ENCODE peak calls at places on chromosomes 12 and 14, in four cellular contexts. Q is PC-9, Y is MM.1S, L is DND-41. U is an unnamed sample.
A peak's percentile ranks its signal among the peaks of the same experiment; 100 is the strongest.

GRCh38 chr12:109092484-109093021 is 719 bp downstream of the ALKBH2 start:
- DNase-seq in Y (no peak), Q (no peak), L (peak; percentile 26), U (no peak)

GRCh38 chr12:98084950-98085349 is 430.4 kb upstream of the TMPO start:
- DNase-seq in L (no peak), Y (no peak), Q (no peak), U (no peak)

GRCh38 chr12:126708492-126708896 is 1558.5 kb upstream of the TMEM132C start:
- DNase-seq in Y (peak; percentile 30), Q (no peak), L (no peak), U (no peak)

GRCh38 chr14:103522649-103523582 is at the start of gene CKB:
- DNase-seq in L (no peak), Q (no peak), Y (no peak), U (peak; percentile 17)

GRCh38 chr12:124188561-124189405 is 106.1 kb upstream of the RFLNA start:
- DNase-seq in Q (peak; percentile 74), Y (no peak), L (no peak), U (no peak)

GRCh38 chr12:93984005-93984404 is 164.4 kb upstream of the PLXNC1 start:
- DNase-seq in Y (no peak), Q (no peak), L (no peak), U (no peak)

GRCh38 chr12:109741286-109741969 is 27.8 kb downstream of the FAM222A start:
- DNase-seq in L (no peak), Y (no peak), Q (no peak), U (no peak)

GRCh38 chr14:75578099-75578785 is at the start of gene FLVCR2:
- DNase-seq in Y (peak; percentile 26), Q (peak; percentile 72), L (no peak), U (peak; percentile 62)

GRCh38 chr12:116339800-116340371 is 62.4 kb upstream of the MED13L start:
- DNase-seq in Y (no peak), L (no peak), Q (no peak), U (no peak)

DNA sequence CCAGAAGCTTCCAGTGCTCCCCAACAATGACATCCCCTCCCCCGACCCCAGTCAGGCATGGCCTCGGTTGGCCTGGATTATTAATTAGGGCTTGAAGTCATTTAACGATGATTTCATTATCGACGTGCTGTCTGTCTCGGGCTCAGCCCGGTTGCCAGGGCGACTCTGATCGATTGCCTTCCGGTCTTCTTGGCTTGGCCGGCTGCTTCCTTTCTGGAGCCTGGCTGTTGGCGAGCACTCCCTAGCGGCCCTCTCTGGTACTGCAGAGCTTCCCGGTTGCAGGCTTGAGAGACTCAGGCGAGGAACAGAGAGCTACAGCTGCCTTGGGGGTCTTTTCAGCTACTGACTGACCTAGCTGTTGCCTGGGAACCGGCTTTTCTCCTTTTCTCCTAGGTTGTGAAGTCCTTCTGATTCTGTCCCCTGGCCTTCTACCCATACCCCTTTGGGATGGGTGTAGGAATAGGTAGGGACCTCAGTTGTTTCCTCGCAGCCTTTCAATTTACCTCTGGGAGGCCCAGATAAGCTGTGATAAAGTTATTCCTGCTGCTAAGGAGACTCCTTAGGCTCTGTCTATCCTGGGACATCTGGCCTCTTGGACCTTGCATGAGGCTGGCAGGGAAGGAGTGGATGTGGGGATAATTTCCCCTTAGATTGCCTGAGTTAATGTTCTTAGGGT is 5.5 kb upstream of the CISTR start:
- DNase-seq in L (peak; percentile 81), Q (no peak), Y (peak; percentile 77), U (peak; percentile 69)
- H3K27me3 ChIP-seq in L (peaks cover 68% of the 10 kb centered on the region), Q (no peaks in the 10 kb centered on the region), Y (peaks cover 89% of the 10 kb centered on the region), U (peaks cover 2% of the 10 kb centered on the region)

DNA sequence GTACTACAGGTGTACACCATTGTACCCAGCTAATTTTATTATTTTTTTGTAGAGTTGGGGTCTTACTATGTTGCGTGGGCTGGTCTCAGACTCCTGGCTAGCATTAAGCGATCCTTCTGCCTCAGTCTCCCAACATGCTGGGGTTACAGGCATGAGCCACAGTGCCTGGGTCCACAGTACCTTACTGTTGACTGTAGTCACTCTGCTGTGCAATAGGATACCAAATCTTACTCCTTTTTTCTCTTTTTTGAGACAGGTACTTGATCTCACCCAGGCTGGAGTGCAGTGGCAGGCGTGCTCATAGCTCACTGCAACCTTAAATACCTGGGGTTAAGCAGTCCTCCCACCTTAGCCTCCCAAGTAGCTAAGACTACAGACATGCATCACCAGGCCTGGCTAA is 25.6 kb downstream of the PSMA6 start:
- DNase-seq in Y (no peak), Q (no peak), L (no peak), U (no peak)
- TF ChIP-seq CTCF in Y (no peak), Q (no peak), L (no peak), U (no peak)

DNA sequence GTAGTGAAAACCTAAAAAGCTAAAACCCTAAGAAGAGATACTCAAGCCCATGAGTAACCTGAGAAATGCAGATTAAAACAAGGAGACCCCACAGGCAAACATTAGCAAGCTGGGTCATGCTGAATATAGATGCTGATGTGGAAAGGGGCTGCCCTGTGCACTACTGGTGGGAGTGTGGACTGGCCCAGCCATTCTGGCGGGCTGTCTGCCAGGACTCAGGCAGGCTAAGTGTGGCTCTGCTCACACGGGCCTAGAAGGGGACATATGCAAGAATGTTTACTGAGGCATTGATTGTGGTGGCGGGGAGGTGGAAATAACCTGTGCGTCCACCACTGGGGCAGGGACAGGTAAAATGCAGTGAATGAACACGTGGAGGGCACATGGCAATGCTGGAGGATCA is 48.3 kb downstream of the SPTB start:
- DNase-seq in Q (no peak), L (no peak), Y (no peak), U (no peak)
- H3K27me3 ChIP-seq in Q (no peaks in the 10 kb centered on the region), L (peaks cover 36% of the 10 kb centered on the region), Y (no peaks in the 10 kb centered on the region), U (no peaks in the 10 kb centered on the region)

GRCh38 chr12:130223767-130224244 is 61.5 kb downstream of the FZD10 start:
- DNase-seq in Q (no peak), L (no peak), Y (no peak), U (no peak)
- TF ChIP-seq CTCF in Q (no peak), L (no peak), Y (no peak), U (no peak)

GRCh38 chr12:132410296-132410625 is 79.7 kb upstream of the FBRSL1 start:
- DNase-seq in Q (no peak), L (no peak), Y (no peak), U (no peak)
- H3K27me3 ChIP-seq in Q (peaks cover 54% of the 10 kb centered on the region), L (no peaks in the 10 kb centered on the region), Y (no peaks in the 10 kb centered on the region), U (no peaks in the 10 kb centered on the region)

GRCh38 chr14:99300190-99300589 is 28.2 kb upstream of the BCL11B start:
- DNase-seq in Q (no peak), Y (no peak), L (no peak), U (no peak)

DNA sequence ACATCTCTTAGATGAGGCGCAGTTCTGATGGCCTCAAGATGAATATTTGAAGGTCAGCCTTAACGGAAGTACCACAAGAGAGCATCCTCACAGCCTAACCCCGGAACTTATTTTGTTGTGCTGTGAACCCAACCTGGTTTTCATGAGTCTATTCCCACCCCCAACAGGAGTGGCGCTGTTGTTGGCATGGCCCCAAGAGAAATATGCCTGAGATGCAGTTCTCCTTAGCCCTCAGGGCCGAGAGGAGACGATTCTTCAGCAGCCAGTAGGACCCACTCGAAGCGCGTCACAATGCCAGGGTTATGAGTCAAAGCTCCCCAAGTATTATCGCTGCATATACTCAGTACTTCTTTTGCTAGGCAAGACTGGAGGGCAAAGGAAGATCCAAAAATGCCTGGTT is 24.5 kb upstream of the BCL11B start:
- DNase-seq in Q (no peak), Y (no peak), L (no peak), U (no peak)
- TF ChIP-seq CTCF in Q (no peak), Y (no peak), L (no peak), U (no peak)

GRCh38 chr14:105507247-105507646 is 16.2 kb downstream of the TEDC1 start:
- DNase-seq in Q (no peak), L (no peak), Y (no peak), U (no peak)

GRCh38 chr14:105508069-105508468 is 17.0 kb downstream of the TEDC1 start:
- DNase-seq in Q (no peak), Y (no peak), L (no peak), U (no peak)

GRCh38 chr14:105503918-105504692 is 13.1 kb downstream of the TEDC1 start:
- DNase-seq in L (no peak), Y (no peak), Q (peak; percentile 21), U (no peak)

GRCh38 chr14:105505101-105505500 is 14.1 kb downstream of the TEDC1 start:
- DNase-seq in L (no peak), Y (no peak), Q (no peak), U (no peak)

DNA sequence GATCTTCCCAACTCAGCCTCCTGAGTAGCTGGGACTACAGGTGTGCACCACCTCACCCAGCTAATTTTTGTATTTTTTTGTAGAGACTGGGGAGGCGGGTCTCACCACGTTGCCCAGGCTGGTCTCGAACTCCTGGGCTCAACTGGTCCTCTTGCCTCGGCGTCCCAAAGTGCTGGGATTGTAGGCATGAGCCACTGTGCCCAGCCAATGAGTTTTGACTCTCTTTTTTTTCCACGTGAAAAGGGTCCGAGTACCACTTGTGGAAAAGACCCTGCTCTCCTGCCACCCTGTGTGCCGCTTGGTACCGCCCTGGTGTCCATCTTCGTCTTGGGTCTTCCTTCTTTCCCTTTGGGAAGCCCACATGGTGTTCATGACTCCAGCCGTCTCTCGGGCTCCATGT is 17.6 kb downstream of the TEDC1 start:
- DNase-seq in Q (no peak), Y (no peak), L (no peak), U (no peak)
- H3K27me3 ChIP-seq in Q (peaks cover 56% of the 10 kb centered on the region), Y (peaks cover 83% of the 10 kb centered on the region), L (peaks cover 11% of the 10 kb centered on the region), U (no peaks in the 10 kb centered on the region)

GRCh38 chr12:12380949-12381593 is 24.2 kb downstream of the BORCS5 start:
- DNase-seq in Y (no peak), L (no peak), Q (no peak), U (no peak)

GRCh38 chr12:12372946-12373722 is 16.3 kb downstream of the BORCS5 start:
- DNase-seq in Q (no peak), L (no peak), Y (no peak), U (no peak)

GRCh38 chr12:12381982-12382381 is 25.1 kb downstream of the BORCS5 start:
- DNase-seq in Q (no peak), Y (no peak), L (no peak), U (no peak)

GRCh38 chr12:12379831-12380730 is 23.2 kb downstream of the BORCS5 start:
- DNase-seq in L (no peak), Y (no peak), Q (no peak), U (peak; percentile 18)

GRCh38 chr12:12376636-12377448 is 20.0 kb downstream of the BORCS5 start:
- DNase-seq in Q (peak; percentile 80), Y (peak; percentile 91), L (peak; percentile 27), U (peak; percentile 57)
- TF ChIP-seq CTCF in Q (peak; percentile 87), Y (peak; percentile 73), L (peak; percentile 85), U (peak; percentile 54)

GRCh38 chr14:54566410-54567223 is at the start of gene SAMD4A:
- DNase-seq in L (peak; percentile 77), Q (peak; percentile 74), Y (peak; percentile 76), U (peak; percentile 78)
- H3K27me3 ChIP-seq in L (peaks cover 64% of the 10 kb centered on the region), Q (no peaks in the 10 kb centered on the region), Y (no peaks in the 10 kb centered on the region), U (no peaks in the 10 kb centered on the region)

DNA sequence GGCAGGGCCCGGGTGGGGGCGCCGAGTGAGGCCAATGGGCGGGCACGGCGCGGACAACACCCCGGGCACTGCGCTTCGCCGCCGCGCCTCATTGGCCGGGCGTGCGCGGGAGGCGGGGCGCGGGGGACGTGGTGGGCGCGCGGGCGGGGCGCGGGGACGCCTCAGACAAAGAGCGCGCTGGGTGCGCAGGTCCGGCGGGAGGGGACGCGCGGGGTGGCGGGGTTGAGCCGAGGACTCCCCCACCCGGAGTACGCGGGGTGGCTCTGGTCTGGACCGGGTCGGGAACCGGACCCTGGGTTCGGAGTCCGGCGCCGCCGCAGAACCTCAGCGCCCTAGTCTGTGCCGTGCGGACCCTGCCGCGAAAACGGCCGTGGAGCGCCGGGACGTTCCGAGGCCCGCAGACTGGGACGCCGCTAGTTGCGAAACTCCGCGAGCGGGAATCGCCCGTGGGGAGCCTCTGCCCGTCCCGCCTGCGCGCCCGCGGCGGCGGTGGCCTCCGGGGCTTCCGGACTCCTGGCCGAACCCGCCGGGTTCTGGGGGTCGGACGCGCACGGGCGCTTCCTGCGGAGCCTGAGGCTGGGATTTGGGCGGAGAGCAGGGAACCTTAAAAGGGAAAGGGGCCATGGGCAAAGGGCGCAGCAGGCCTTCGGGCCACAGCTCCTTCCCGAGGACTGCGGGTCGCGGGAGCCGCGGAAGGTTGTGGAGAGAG is 416 bp upstream of the SLC25A29 start:
- DNase-seq in Y (peak; percentile 44), Q (no peak), L (peak; percentile 86), U (peak; percentile 90)
- TF ChIP-seq CTCF in Y (no peak), Q (no peak), L (no peak), U (no peak)